ENCODE peak calls at places on chromosomes 1 and 21, in eight cellular contexts. One of them, this sample, is unnamed.

GRCh38 chr1:104574619-104575018 is 824.9 kb downstream of the AMY1C start:
- DNase-seq in NCI-H1436: no peak
- DNase-seq in esophagus muscularis mucosa: no peak
- DNase-seq in ascending aorta: no peak
- DNase-seq in iris pigment epithelial cell: no peak
- DNase-seq in thoracic aorta: no peak
- DNase-seq in AG09319: no peak
- DNase-seq in fibroblast of the conjunctiva: no peak
- DNase-seq in this sample: no peak

GRCh38 chr1:29732438-29732837 is 496.1 kb downstream of the PTPRU start:
- DNase-seq in NCI-H1436: no peak
- DNase-seq in esophagus muscularis mucosa: no peak
- DNase-seq in ascending aorta: no peak
- DNase-seq in iris pigment epithelial cell: no peak
- DNase-seq in thoracic aorta: no peak
- DNase-seq in AG09319: no peak
- DNase-seq in fibroblast of the conjunctiva: no peak
- DNase-seq in this sample: no peak

GRCh38 chr21:35606136-35606535 is 454.2 kb downstream of the SETD4 start:
- DNase-seq in NCI-H1436: no peak
- DNase-seq in esophagus muscularis mucosa: no peak
- DNase-seq in ascending aorta: no peak
- DNase-seq in iris pigment epithelial cell: no peak
- DNase-seq in thoracic aorta: no peak
- DNase-seq in AG09319: no peak
- DNase-seq in fibroblast of the conjunctiva: no peak
- DNase-seq in this sample: no peak

GRCh38 chr1:222037720-222038119 is 295.8 kb upstream of the DUSP10 start:
- DNase-seq in NCI-H1436: no peak
- DNase-seq in esophagus muscularis mucosa: no peak
- DNase-seq in ascending aorta: no peak
- DNase-seq in iris pigment epithelial cell: no peak
- DNase-seq in thoracic aorta: no peak
- DNase-seq in AG09319: no peak
- DNase-seq in fibroblast of the conjunctiva: no peak
- DNase-seq in this sample: no peak

GRCh38 chr21:44780767-44781459 is 20.7 kb downstream of the UBE2G2 start:
- DNase-seq in NCI-H1436: no peak
- DNase-seq in esophagus muscularis mucosa: no peak
- DNase-seq in ascending aorta: no peak
- DNase-seq in iris pigment epithelial cell: no peak
- DNase-seq in thoracic aorta: no peak
- DNase-seq in AG09319: no peak
- DNase-seq in fibroblast of the conjunctiva: no peak
- DNase-seq in this sample: no peak

GRCh38 chr1:177897601-177898376 is 72.1 kb downstream of the SEC16B start:
- DNase-seq in NCI-H1436: no peak
- DNase-seq in esophagus muscularis mucosa: no peak
- DNase-seq in ascending aorta: no peak
- DNase-seq in iris pigment epithelial cell: no peak
- DNase-seq in thoracic aorta: no peak
- DNase-seq in AG09319: no peak
- DNase-seq in fibroblast of the conjunctiva: no peak
- DNase-seq in this sample: no peak

GRCh38 chr1:209775634-209776033 is 8.7 kb downstream of the C1orf74 start:
- DNase-seq in NCI-H1436: no peak
- DNase-seq in esophagus muscularis mucosa: no peak
- DNase-seq in ascending aorta: no peak
- DNase-seq in iris pigment epithelial cell: no peak
- DNase-seq in thoracic aorta: no peak
- DNase-seq in AG09319: no peak
- DNase-seq in fibroblast of the conjunctiva: no peak
- DNase-seq in this sample: no peak

GRCh38 chr1:34787461-34788420 is 5.1 kb upstream of the GJA4 start:
- DNase-seq in NCI-H1436: no peak
- DNase-seq in esophagus muscularis mucosa: no peak
- DNase-seq in ascending aorta: peak
- DNase-seq in iris pigment epithelial cell: peak
- DNase-seq in thoracic aorta: no peak
- DNase-seq in AG09319: no peak
- DNase-seq in fibroblast of the conjunctiva: no peak
- DNase-seq in this sample: no peak

GRCh38 chr1:154845879-154846278 is 24.2 kb downstream of the KCNN3 start:
- DNase-seq in NCI-H1436: no peak
- DNase-seq in esophagus muscularis mucosa: no peak
- DNase-seq in ascending aorta: no peak
- DNase-seq in iris pigment epithelial cell: no peak
- DNase-seq in thoracic aorta: no peak
- DNase-seq in AG09319: no peak
- DNase-seq in fibroblast of the conjunctiva: no peak
- DNase-seq in this sample: no peak

GRCh38 chr1:174999926-175000696 is at the start of gene CACYBP:
- DNase-seq in NCI-H1436: no peak
- DNase-seq in esophagus muscularis mucosa: peak
- DNase-seq in ascending aorta: peak
- DNase-seq in iris pigment epithelial cell: peak
- DNase-seq in thoracic aorta: no peak
- DNase-seq in AG09319: no peak
- DNase-seq in fibroblast of the conjunctiva: no peak
- DNase-seq in this sample: no peak

GRCh38 chr1:89121641-89122040 is 4.3 kb downstream of the GBP2 start:
- DNase-seq in NCI-H1436: no peak
- DNase-seq in esophagus muscularis mucosa: no peak
- DNase-seq in ascending aorta: no peak
- DNase-seq in iris pigment epithelial cell: no peak
- DNase-seq in thoracic aorta: no peak
- DNase-seq in AG09319: no peak
- DNase-seq in fibroblast of the conjunctiva: no peak
- DNase-seq in this sample: no peak

GRCh38 chr1:235513495-235514366 is 9.5 kb upstream of the B3GALNT2 start:
- DNase-seq in NCI-H1436: peak
- DNase-seq in esophagus muscularis mucosa: no peak
- DNase-seq in ascending aorta: no peak
- DNase-seq in iris pigment epithelial cell: peak
- DNase-seq in thoracic aorta: no peak
- DNase-seq in AG09319: peak
- DNase-seq in fibroblast of the conjunctiva: peak
- DNase-seq in this sample: no peak

GRCh38 chr1:55466921-55467320 is 251.8 kb upstream of the USP24 start:
- DNase-seq in NCI-H1436: no peak
- DNase-seq in esophagus muscularis mucosa: no peak
- DNase-seq in ascending aorta: no peak
- DNase-seq in iris pigment epithelial cell: no peak
- DNase-seq in thoracic aorta: no peak
- DNase-seq in AG09319: peak
- DNase-seq in fibroblast of the conjunctiva: no peak
- DNase-seq in this sample: no peak

GRCh38 chr1:228939001-228939691 is 203.9 kb downstream of the RHOU start:
- DNase-seq in NCI-H1436: no peak
- DNase-seq in esophagus muscularis mucosa: no peak
- DNase-seq in ascending aorta: no peak
- DNase-seq in iris pigment epithelial cell: no peak
- DNase-seq in thoracic aorta: no peak
- DNase-seq in AG09319: no peak
- DNase-seq in fibroblast of the conjunctiva: no peak
- DNase-seq in this sample: no peak

GRCh38 chr1:165828581-165829329 is 1.3 kb downstream of the UCK2 start:
- DNase-seq in NCI-H1436: peak
- DNase-seq in esophagus muscularis mucosa: no peak
- DNase-seq in ascending aorta: peak
- DNase-seq in iris pigment epithelial cell: peak
- DNase-seq in thoracic aorta: no peak
- DNase-seq in AG09319: peak
- DNase-seq in fibroblast of the conjunctiva: peak
- DNase-seq in this sample: no peak

GRCh38 chr21:45768741-45769049 is 125.2 kb downstream of the PCBP3 start:
- DNase-seq in NCI-H1436: no peak
- DNase-seq in esophagus muscularis mucosa: no peak
- DNase-seq in ascending aorta: no peak
- DNase-seq in iris pigment epithelial cell: no peak
- DNase-seq in thoracic aorta: no peak
- DNase-seq in AG09319: no peak
- DNase-seq in fibroblast of the conjunctiva: no peak
- DNase-seq in this sample: no peak

GRCh38 chr1:21451981-21452411 is 12.1 kb downstream of the NBPF3 start:
- DNase-seq in NCI-H1436: no peak
- DNase-seq in esophagus muscularis mucosa: no peak
- DNase-seq in ascending aorta: no peak
- DNase-seq in iris pigment epithelial cell: peak
- DNase-seq in thoracic aorta: no peak
- DNase-seq in AG09319: no peak
- DNase-seq in fibroblast of the conjunctiva: no peak
- DNase-seq in this sample: no peak

GRCh38 chr1:159962176-159962575 is 8.1 kb upstream of the SLAMF9 start:
- DNase-seq in NCI-H1436: no peak
- DNase-seq in esophagus muscularis mucosa: no peak
- DNase-seq in ascending aorta: peak
- DNase-seq in iris pigment epithelial cell: no peak
- DNase-seq in thoracic aorta: no peak
- DNase-seq in AG09319: no peak
- DNase-seq in fibroblast of the conjunctiva: no peak
- DNase-seq in this sample: no peak

GRCh38 chr1:47437518-47438320 is at the start of gene FOXD2:
- DNase-seq in NCI-H1436: peak
- DNase-seq in esophagus muscularis mucosa: peak
- DNase-seq in ascending aorta: peak
- DNase-seq in iris pigment epithelial cell: peak
- DNase-seq in thoracic aorta: peak
- DNase-seq in AG09319: peak
- DNase-seq in fibroblast of the conjunctiva: peak
- DNase-seq in this sample: peak

GRCh38 chr1:160018900-160019299 is 12.9 kb downstream of the PIGM start:
- DNase-seq in NCI-H1436: no peak
- DNase-seq in esophagus muscularis mucosa: no peak
- DNase-seq in ascending aorta: no peak
- DNase-seq in iris pigment epithelial cell: peak
- DNase-seq in thoracic aorta: no peak
- DNase-seq in AG09319: no peak
- DNase-seq in fibroblast of the conjunctiva: no peak
- DNase-seq in this sample: no peak

GRCh38 chr21:35026617-35027557 is 22.2 kb downstream of the RUNX1 start:
- DNase-seq in NCI-H1436: peak
- DNase-seq in esophagus muscularis mucosa: no peak
- DNase-seq in ascending aorta: peak
- DNase-seq in iris pigment epithelial cell: peak
- DNase-seq in thoracic aorta: no peak
- DNase-seq in AG09319: no peak
- DNase-seq in fibroblast of the conjunctiva: no peak
- DNase-seq in this sample: peak

GRCh38 chr1:78054972-78055371 is 9.2 kb downstream of the GIPC2 start:
- DNase-seq in NCI-H1436: no peak
- DNase-seq in esophagus muscularis mucosa: no peak
- DNase-seq in ascending aorta: no peak
- DNase-seq in iris pigment epithelial cell: no peak
- DNase-seq in thoracic aorta: no peak
- DNase-seq in AG09319: no peak
- DNase-seq in fibroblast of the conjunctiva: no peak
- DNase-seq in this sample: no peak

GRCh38 chr1:209875510-209875909 is 47.7 kb downstream of the UTP25 start:
- DNase-seq in NCI-H1436: peak
- DNase-seq in esophagus muscularis mucosa: no peak
- DNase-seq in ascending aorta: no peak
- DNase-seq in iris pigment epithelial cell: peak
- DNase-seq in thoracic aorta: no peak
- DNase-seq in AG09319: no peak
- DNase-seq in fibroblast of the conjunctiva: peak
- DNase-seq in this sample: no peak

GRCh38 chr1:202810193-202810614 is 550 bp upstream of the PCAT6 start:
- DNase-seq in NCI-H1436: no peak
- DNase-seq in esophagus muscularis mucosa: no peak
- DNase-seq in ascending aorta: no peak
- DNase-seq in iris pigment epithelial cell: no peak
- DNase-seq in thoracic aorta: no peak
- DNase-seq in AG09319: no peak
- DNase-seq in fibroblast of the conjunctiva: no peak
- DNase-seq in this sample: no peak

GRCh38 chr1:218284377-218284916 is 646 bp upstream of the RRP15 start:
- DNase-seq in NCI-H1436: no peak
- DNase-seq in esophagus muscularis mucosa: no peak
- DNase-seq in ascending aorta: no peak
- DNase-seq in iris pigment epithelial cell: no peak
- DNase-seq in thoracic aorta: no peak
- DNase-seq in AG09319: no peak
- DNase-seq in fibroblast of the conjunctiva: no peak
- DNase-seq in this sample: peak

GRCh38 chr1:65512383-65512782 is 91.9 kb downstream of the LEPR start:
- DNase-seq in NCI-H1436: no peak
- DNase-seq in esophagus muscularis mucosa: no peak
- DNase-seq in ascending aorta: no peak
- DNase-seq in iris pigment epithelial cell: no peak
- DNase-seq in thoracic aorta: no peak
- DNase-seq in AG09319: no peak
- DNase-seq in fibroblast of the conjunctiva: no peak
- DNase-seq in this sample: no peak

GRCh38 chr1:36420409-36420808 is 22.7 kb upstream of the LSM10 start:
- DNase-seq in NCI-H1436: no peak
- DNase-seq in esophagus muscularis mucosa: no peak
- DNase-seq in ascending aorta: no peak
- DNase-seq in iris pigment epithelial cell: peak
- DNase-seq in thoracic aorta: no peak
- DNase-seq in AG09319: no peak
- DNase-seq in fibroblast of the conjunctiva: peak
- DNase-seq in this sample: no peak

GRCh38 chr1:41728403-41729202 is 190.1 kb downstream of the HIVEP3 start:
- DNase-seq in NCI-H1436: peak
- DNase-seq in esophagus muscularis mucosa: no peak
- DNase-seq in ascending aorta: no peak
- DNase-seq in iris pigment epithelial cell: no peak
- DNase-seq in thoracic aorta: no peak
- DNase-seq in AG09319: no peak
- DNase-seq in fibroblast of the conjunctiva: no peak
- DNase-seq in this sample: no peak